ENCODE peak calls at places on chromosomes 13 and 19, in four cellular contexts. One of them, this sample, is unnamed.

GRCh38 chr13:34430294-34430693 is 511.8 kb upstream of the NBEA start:
- DNase-seq in omental fat pad: no peak
- DNase-seq in cardiac muscle cell: no peak
- DNase-seq in activated B cell treated with CpG ODN at 0.5 μM for 24 hours: no peak
- DNase-seq in this sample: no peak

GRCh38 chr19:4114181-4114580 is 9.7 kb downstream of the MAP2K2 start:
- DNase-seq in omental fat pad: no peak
- DNase-seq in cardiac muscle cell: no peak
- DNase-seq in activated B cell treated with CpG ODN at 0.5 μM for 24 hours: no peak
- DNase-seq in this sample: no peak

GRCh38 chr19:18290250-18291018 is 9.0 kb upstream of the JUND start:
- DNase-seq in omental fat pad: no peak
- DNase-seq in cardiac muscle cell: peak; percentile 43
- DNase-seq in activated B cell treated with CpG ODN at 0.5 μM for 24 hours: peak; percentile 83
- DNase-seq in this sample: no peak

GRCh38 chr13:95235944-95236343 is 65.3 kb downstream of the ABCC4 start:
- DNase-seq in omental fat pad: no peak
- DNase-seq in cardiac muscle cell: no peak
- DNase-seq in activated B cell treated with CpG ODN at 0.5 μM for 24 hours: no peak
- DNase-seq in this sample: no peak

GRCh38 chr19:33063356-33064116 is 1.2 kb downstream of the RHPN2 start:
- DNase-seq in omental fat pad: no peak
- DNase-seq in cardiac muscle cell: peak; percentile 45
- DNase-seq in activated B cell treated with CpG ODN at 0.5 μM for 24 hours: peak; percentile 15
- DNase-seq in this sample: peak; percentile 22

GRCh38 chr19:30444253-30444671 is 72.1 kb downstream of the ZNF536 start:
- DNase-seq in omental fat pad: no peak
- DNase-seq in cardiac muscle cell: no peak
- DNase-seq in activated B cell treated with CpG ODN at 0.5 μM for 24 hours: no peak
- DNase-seq in this sample: no peak

GRCh38 chr13:20033486-20033885 is 75.0 kb downstream of the ZMYM2 start:
- DNase-seq in omental fat pad: no peak
- DNase-seq in cardiac muscle cell: no peak
- DNase-seq in activated B cell treated with CpG ODN at 0.5 μM for 24 hours: no peak
- DNase-seq in this sample: no peak

GRCh38 chr13:25171517-25172302 is at the start of gene AMER2:
- DNase-seq in omental fat pad: no peak
- DNase-seq in cardiac muscle cell: peak; percentile 38
- DNase-seq in activated B cell treated with CpG ODN at 0.5 μM for 24 hours: no peak
- DNase-seq in this sample: peak; percentile 86

GRCh38 chr19:45641274-45642105 is 2.3 kb upstream of the EML2 start:
- DNase-seq in omental fat pad: peak; percentile 70
- DNase-seq in cardiac muscle cell: peak; percentile 79
- DNase-seq in activated B cell treated with CpG ODN at 0.5 μM for 24 hours: peak; percentile 72
- DNase-seq in this sample: peak; percentile 91

GRCh38 chr13:68046900-68047299 is 816.8 kb upstream of the PCDH9 start:
- DNase-seq in omental fat pad: no peak
- DNase-seq in cardiac muscle cell: peak; percentile 1
- DNase-seq in activated B cell treated with CpG ODN at 0.5 μM for 24 hours: no peak
- DNase-seq in this sample: no peak

GRCh38 chr13:96994030-96994848 is at the start of gene OXGR1:
- DNase-seq in omental fat pad: no peak
- DNase-seq in cardiac muscle cell: no peak
- DNase-seq in activated B cell treated with CpG ODN at 0.5 μM for 24 hours: no peak
- DNase-seq in this sample: peak; percentile 48

DNA sequence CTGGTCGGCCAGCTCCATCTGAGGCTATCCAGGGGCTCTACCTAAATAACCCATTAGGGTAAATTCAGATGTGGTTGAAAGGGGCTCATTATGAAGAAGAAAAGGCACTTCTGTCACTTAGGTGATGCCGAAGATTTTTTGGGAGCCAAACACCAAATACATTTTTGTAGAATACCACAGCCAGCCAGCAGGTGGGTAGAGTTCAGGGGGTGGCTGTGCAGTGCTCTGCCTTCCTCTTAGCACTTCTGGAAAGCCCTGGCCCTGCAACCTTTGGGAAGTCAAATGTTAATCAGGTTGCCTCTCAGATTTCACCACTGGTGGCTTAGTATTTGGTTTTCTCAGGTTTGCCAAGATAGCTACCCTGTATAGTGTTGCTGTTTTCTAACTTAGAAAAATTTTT is 18.5 kb upstream of the GPR18 start:
- DNase-seq in omental fat pad: no peak
- DNase-seq in cardiac muscle cell: no peak
- DNase-seq in activated B cell treated with CpG ODN at 0.5 μM for 24 hours: no peak
- DNase-seq in this sample: no peak
- TF ChIP-seq CTCF in omental fat pad: no peak
- TF ChIP-seq CTCF in cardiac muscle cell: no peak
- TF ChIP-seq CTCF in activated B cell treated with CpG ODN at 0.5 μM for 24 hours: no peak
- TF ChIP-seq CTCF in this sample: no peak

GRCh38 chr13:110290811-110291210 is 16.1 kb downstream of the COL4A1 start:
- DNase-seq in omental fat pad: no peak
- DNase-seq in cardiac muscle cell: no peak
- DNase-seq in activated B cell treated with CpG ODN at 0.5 μM for 24 hours: no peak
- DNase-seq in this sample: no peak

GRCh38 chr13:110291286-110291685 is 15.7 kb downstream of the COL4A1 start:
- DNase-seq in omental fat pad: no peak
- DNase-seq in cardiac muscle cell: no peak
- DNase-seq in activated B cell treated with CpG ODN at 0.5 μM for 24 hours: no peak
- DNase-seq in this sample: no peak

GRCh38 chr13:110289174-110289573 is 17.8 kb downstream of the COL4A1 start:
- DNase-seq in omental fat pad: no peak
- DNase-seq in cardiac muscle cell: no peak
- DNase-seq in activated B cell treated with CpG ODN at 0.5 μM for 24 hours: no peak
- DNase-seq in this sample: no peak

GRCh38 chr13:110290153-110290552 is 16.8 kb downstream of the COL4A1 start:
- DNase-seq in omental fat pad: no peak
- DNase-seq in cardiac muscle cell: no peak
- DNase-seq in activated B cell treated with CpG ODN at 0.5 μM for 24 hours: no peak
- DNase-seq in this sample: no peak

GRCh38 chr13:110289661-110290060 is 17.3 kb downstream of the COL4A1 start:
- DNase-seq in omental fat pad: no peak
- DNase-seq in cardiac muscle cell: no peak
- DNase-seq in activated B cell treated with CpG ODN at 0.5 μM for 24 hours: no peak
- DNase-seq in this sample: no peak
- TF ChIP-seq CTCF in omental fat pad: no peak
- TF ChIP-seq CTCF in cardiac muscle cell: no peak
- TF ChIP-seq CTCF in activated B cell treated with CpG ODN at 0.5 μM for 24 hours: no peak
- TF ChIP-seq CTCF in this sample: no peak

GRCh38 chr19:54136864-54137113 is 773 bp upstream of the CNOT3 start:
- DNase-seq in omental fat pad: no peak
- DNase-seq in cardiac muscle cell: no peak
- DNase-seq in activated B cell treated with CpG ODN at 0.5 μM for 24 hours: no peak
- DNase-seq in this sample: no peak

GRCh38 chr19:54138777-54139256 is 1.3 kb downstream of the CNOT3 start:
- DNase-seq in omental fat pad: no peak
- DNase-seq in cardiac muscle cell: no peak
- DNase-seq in activated B cell treated with CpG ODN at 0.5 μM for 24 hours: no peak
- DNase-seq in this sample: peak; percentile 20

GRCh38 chr19:54137114-54137912 is at the start of gene CNOT3:
- DNase-seq in omental fat pad: peak; percentile 89
- DNase-seq in cardiac muscle cell: peak; percentile 100
- DNase-seq in activated B cell treated with CpG ODN at 0.5 μM for 24 hours: peak; percentile 92
- DNase-seq in this sample: peak; percentile 97

GRCh38 chr19:54136086-54136863 is 1.3 kb upstream of the CNOT3 start:
- DNase-seq in omental fat pad: no peak
- DNase-seq in cardiac muscle cell: no peak
- DNase-seq in activated B cell treated with CpG ODN at 0.5 μM for 24 hours: no peak
- DNase-seq in this sample: no peak

DNA sequence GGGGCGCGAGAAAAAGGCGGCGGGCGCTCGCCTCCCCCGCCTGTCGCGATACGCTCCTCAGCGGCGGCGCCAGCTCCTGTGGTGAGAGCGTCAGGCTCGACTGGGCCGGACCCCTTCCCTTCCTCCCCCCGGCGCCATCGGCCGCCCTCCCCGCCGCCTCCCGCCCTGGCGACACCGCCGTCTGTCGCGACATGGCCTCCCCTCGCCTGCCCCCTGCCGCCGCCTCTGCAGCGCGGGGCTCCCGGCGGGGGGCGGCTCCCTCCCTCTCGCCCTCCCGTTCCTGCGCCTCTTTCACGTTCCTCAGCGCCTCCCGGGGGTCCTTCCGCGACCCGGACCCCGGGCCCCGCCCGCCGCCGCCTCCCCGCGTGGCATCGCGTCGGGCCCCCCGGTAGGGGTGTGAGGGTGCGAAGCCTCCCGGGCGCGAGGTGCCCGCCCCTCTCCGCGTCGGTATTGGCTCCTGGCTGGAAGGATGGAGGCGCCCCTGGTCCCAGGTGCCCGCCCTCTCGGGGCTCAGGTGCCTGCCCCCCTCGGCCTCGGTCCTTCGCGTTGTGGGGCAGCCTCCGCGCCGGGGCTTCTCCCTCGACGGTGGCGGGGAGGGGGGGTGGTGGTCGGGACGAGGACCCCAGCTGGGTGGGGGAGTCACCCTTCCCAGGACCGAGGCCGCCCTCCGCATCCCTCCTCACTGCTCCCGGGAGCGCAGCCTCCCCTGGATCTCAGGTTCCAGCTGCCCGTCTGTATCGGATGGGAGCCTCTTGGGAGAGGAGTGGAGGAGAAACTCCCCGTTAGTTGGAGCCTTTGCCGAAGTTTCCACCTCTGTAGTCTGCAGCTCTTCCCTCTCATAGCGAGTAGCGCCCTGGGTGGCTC is 583 bp downstream of the CNOT3 start:
- DNase-seq in omental fat pad: no peak
- DNase-seq in cardiac muscle cell: no peak
- DNase-seq in activated B cell treated with CpG ODN at 0.5 μM for 24 hours: no peak
- DNase-seq in this sample: peak; percentile 60
- TF ChIP-seq CTCF in omental fat pad: no peak
- TF ChIP-seq CTCF in cardiac muscle cell: no peak
- TF ChIP-seq CTCF in activated B cell treated with CpG ODN at 0.5 μM for 24 hours: no peak
- TF ChIP-seq CTCF in this sample: peak; percentile 26

GRCh38 chr13:45194081-45194939 is 6.5 kb downstream of the KCTD4 start:
- DNase-seq in omental fat pad: no peak
- DNase-seq in cardiac muscle cell: peak; percentile 80
- DNase-seq in activated B cell treated with CpG ODN at 0.5 μM for 24 hours: no peak
- DNase-seq in this sample: no peak
- TF ChIP-seq CTCF in omental fat pad: no peak
- TF ChIP-seq CTCF in cardiac muscle cell: peak; percentile 73
- TF ChIP-seq CTCF in activated B cell treated with CpG ODN at 0.5 μM for 24 hours: no peak
- TF ChIP-seq CTCF in this sample: peak; percentile 10

GRCh38 chr19:50706387-50706786 is 13.2 kb downstream of the SHANK1 start:
- DNase-seq in omental fat pad: no peak
- DNase-seq in cardiac muscle cell: no peak
- DNase-seq in activated B cell treated with CpG ODN at 0.5 μM for 24 hours: no peak
- DNase-seq in this sample: no peak
- TF ChIP-seq CTCF in omental fat pad: no peak
- TF ChIP-seq CTCF in cardiac muscle cell: no peak
- TF ChIP-seq CTCF in activated B cell treated with CpG ODN at 0.5 μM for 24 hours: no peak
- TF ChIP-seq CTCF in this sample: no peak

GRCh38 chr19:34851277-34851804 is 75.4 kb upstream of the ZNF30 start:
- DNase-seq in omental fat pad: no peak
- DNase-seq in cardiac muscle cell: no peak
- DNase-seq in activated B cell treated with CpG ODN at 0.5 μM for 24 hours: no peak
- DNase-seq in this sample: no peak
- TF ChIP-seq CTCF in omental fat pad: no peak
- TF ChIP-seq CTCF in cardiac muscle cell: no peak
- TF ChIP-seq CTCF in activated B cell treated with CpG ODN at 0.5 μM for 24 hours: no peak
- TF ChIP-seq CTCF in this sample: no peak

DNA sequence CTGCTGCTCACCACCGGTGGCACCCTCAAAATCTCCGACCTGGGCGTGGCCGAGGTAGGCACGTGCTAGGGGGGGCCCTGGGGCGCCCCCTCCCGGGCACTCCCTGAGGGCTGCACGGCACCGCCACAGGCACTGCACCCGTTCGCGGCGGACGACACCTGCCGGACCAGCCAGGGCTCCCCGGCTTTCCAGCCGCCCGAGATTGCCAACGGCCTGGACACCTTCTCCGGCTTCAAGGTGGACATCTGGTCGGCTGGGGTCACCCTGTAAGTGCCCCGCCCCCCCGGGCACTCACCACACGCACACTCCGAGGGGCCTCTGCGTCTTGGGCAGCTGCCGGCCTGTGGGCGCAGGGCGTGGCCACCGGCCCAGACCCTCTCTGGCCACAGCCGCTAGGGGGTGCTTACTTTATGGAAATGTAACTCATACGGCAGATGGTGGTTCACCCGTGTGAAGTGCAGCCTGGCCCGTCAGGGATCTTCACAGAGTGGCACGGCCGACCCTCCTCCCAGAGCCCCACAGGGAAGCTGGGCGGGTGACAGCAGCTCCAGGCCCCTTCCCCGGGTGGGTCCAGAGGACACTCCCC is 15.0 kb downstream of the STK11 start:
- DNase-seq in omental fat pad: no peak
- DNase-seq in cardiac muscle cell: no peak
- DNase-seq in activated B cell treated with CpG ODN at 0.5 μM for 24 hours: no peak
- DNase-seq in this sample: no peak
- TF ChIP-seq CTCF in omental fat pad: no peak
- TF ChIP-seq CTCF in cardiac muscle cell: peak; percentile 3
- TF ChIP-seq CTCF in activated B cell treated with CpG ODN at 0.5 μM for 24 hours: no peak
- TF ChIP-seq CTCF in this sample: no peak

GRCh38 chr19:55339225-55340143 is at the start of gene KMT5C:
- DNase-seq in omental fat pad: peak; percentile 100
- DNase-seq in cardiac muscle cell: peak; percentile 100
- DNase-seq in activated B cell treated with CpG ODN at 0.5 μM for 24 hours: peak; percentile 99
- DNase-seq in this sample: peak; percentile 100

GRCh38 chr19:55341191-55342043 is 1.7 kb downstream of the KMT5C start:
- DNase-seq in omental fat pad: peak; percentile 49
- DNase-seq in cardiac muscle cell: peak; percentile 73
- DNase-seq in activated B cell treated with CpG ODN at 0.5 μM for 24 hours: no peak
- DNase-seq in this sample: peak; percentile 83

GRCh38 chr19:55340144-55340783 is 588 bp downstream of the KMT5C start:
- DNase-seq in omental fat pad: no peak
- DNase-seq in cardiac muscle cell: no peak
- DNase-seq in activated B cell treated with CpG ODN at 0.5 μM for 24 hours: no peak
- DNase-seq in this sample: no peak

GRCh38 chr19:55342044-55342531 is 2.4 kb downstream of the KMT5C start:
- DNase-seq in omental fat pad: no peak
- DNase-seq in cardiac muscle cell: no peak
- DNase-seq in activated B cell treated with CpG ODN at 0.5 μM for 24 hours: no peak
- DNase-seq in this sample: no peak

GRCh38 chr19:55340784-55341147 is 1.1 kb downstream of the KMT5C start:
- DNase-seq in omental fat pad: no peak
- DNase-seq in cardiac muscle cell: no peak
- DNase-seq in activated B cell treated with CpG ODN at 0.5 μM for 24 hours: no peak
- DNase-seq in this sample: peak; percentile 47
- TF ChIP-seq CTCF in omental fat pad: no peak
- TF ChIP-seq CTCF in cardiac muscle cell: peak; percentile 23
- TF ChIP-seq CTCF in activated B cell treated with CpG ODN at 0.5 μM for 24 hours: no peak
- TF ChIP-seq CTCF in this sample: no peak

GRCh38 chr19:10389863-10390262 is 9.5 kb upstream of the TYK2 start:
- DNase-seq in omental fat pad: no peak
- DNase-seq in cardiac muscle cell: no peak
- DNase-seq in activated B cell treated with CpG ODN at 0.5 μM for 24 hours: no peak
- DNase-seq in this sample: no peak
- TF ChIP-seq CTCF in omental fat pad: no peak
- TF ChIP-seq CTCF in cardiac muscle cell: peak; percentile 27
- TF ChIP-seq CTCF in activated B cell treated with CpG ODN at 0.5 μM for 24 hours: no peak
- TF ChIP-seq CTCF in this sample: no peak

This sample was measured in nephron progenitor cell.